ENCODE peak calls at places on chromosomes 2 and 18, in eight cellular contexts. T is HEK293T; U is NCI-H526 treated with DMSO at 0.1 percent for 48 hours; M is stimulated activated CD8-positive, alpha-beta memory T cell treated with anti-CD3 and anti-CD28 coated beads, Interleukin-4, amount 100 ng/mL, for 1 hour; L is naive thymus-derived CD8-positive, alpha-beta T cell; H is T-helper 2 cell treated with Interferon-gamma antibody and Interleukin-4, amounts not matched to agents 5 μg/mL and 100 μg/mL, for 36 hours; F is NCI-H1092; O is T-helper 1 cell. S is an unnamed sample.

GRCh38 chr2:18991177-18992168 is 366.9 kb downstream of the OSR1 start:
- DNase-seq in F (peak; percentile 87), O (no peak), U (no peak), M (no peak), L (no peak), H (no peak), T (no peak), S (no peak)

GRCh38 chr2:178848335-178848734 is 41.1 kb upstream of the TTN start:
- DNase-seq in T (no peak), O (no peak), U (no peak), H (no peak), M (no peak), F (no peak), L (no peak), S (no peak)

GRCh38 chr2:102061962-102062795 is 70.4 kb downstream of the IL1R2 start:
- DNase-seq in U (no peak), O (no peak), H (peak; percentile 49), F (no peak), L (no peak), M (no peak), T (no peak), S (no peak)

GRCh38 chr2:101142163-101142562 is 9.0 kb downstream of the TBC1D8 start:
- DNase-seq in F (no peak), L (no peak), M (no peak), T (no peak), O (no peak), U (no peak), H (no peak), S (no peak)

GRCh38 chr2:45922577-45922988 is 271.1 kb downstream of the PRKCE start:
- DNase-seq in L (no peak), H (no peak), U (no peak), O (no peak), M (no peak), F (peak; percentile 56), T (no peak), S (peak; percentile 72)

GRCh38 chr2:86675611-86676015 is 44.5 kb upstream of the RMND5A start:
- DNase-seq in F (no peak), T (no peak), M (no peak), H (no peak), U (peak; percentile 59), O (no peak), L (no peak), S (no peak)

GRCh38 chr2:16139663-16140610 is 199.6 kb downstream of the MYCN start:
- DNase-seq in F (no peak), U (no peak), M (no peak), O (no peak), L (peak; percentile 31), T (no peak), H (no peak), S (no peak)

GRCh38 chr2:205273627-205274026 is 408.7 kb upstream of the NRP2 start:
- DNase-seq in L (no peak), F (no peak), U (no peak), M (no peak), H (no peak), O (no peak), T (no peak), S (no peak)

GRCh38 chr2:109118321-109118720 is 10.7 kb upstream of the SH3RF3 start:
- DNase-seq in O (no peak), L (no peak), T (no peak), H (no peak), F (no peak), U (no peak), M (no peak), S (no peak)

GRCh38 chr2:8435608-8436007 is 246.2 kb upstream of the ID2 start:
- DNase-seq in T (no peak), H (no peak), L (no peak), M (no peak), F (no peak), U (no peak), O (no peak), S (no peak)

GRCh38 chr2:30862054-30862651 is 54.9 kb upstream of the CAPN13 start:
- DNase-seq in L (peak; percentile 38), U (peak; percentile 34), T (peak; percentile 57), M (peak; percentile 8), H (no peak), F (peak; percentile 61), O (no peak), S (no peak)

GRCh38 chr18:10354241-10354811 is 100.1 kb upstream of the APCDD1 start:
- DNase-seq in M (no peak), O (no peak), H (no peak), T (no peak), U (no peak), L (no peak), F (no peak), S (no peak)

GRCh38 chr18:67302043-67302442 is 214.5 kb downstream of the DSEL start:
- DNase-seq in U (no peak), H (no peak), T (no peak), L (peak; percentile 20), F (no peak), M (no peak), O (no peak), S (no peak)

GRCh38 chr2:160376576-160376975 is 117.0 kb downstream of the RBMS1 start:
- DNase-seq in H (no peak), O (no peak), T (no peak), U (no peak), M (no peak), L (no peak), F (no peak), S (no peak)

GRCh38 chr2:24920813-24921441 is 890 bp upstream of the ADCY3 start:
- DNase-seq in F (no peak), L (no peak), H (peak; percentile 14), U (peak; percentile 45), O (no peak), M (no peak), T (peak; percentile 50), S (no peak)

GRCh38 chr2:163909411-163910080 is 173.7 kb upstream of the FIGN start:
- DNase-seq in L (no peak), F (no peak), M (no peak), T (no peak), O (no peak), U (no peak), H (no peak), S (no peak)